ENCODE peak calls at places on chromosomes 6 and 20, in six cellular contexts. X is tibial nerve; T is psoas muscle; U is CD4-positive, alpha-beta memory T cell; P is endodermal cell; G is neural progenitor cell. J is an unnamed sample.

GRCh38 chr6:139872635-139873034 is 498.2 kb upstream of the CITED2 start:
- DNase-seq in X (no peak), T (no peak), U (no peak), P (no peak), G (no peak), J (no peak)

GRCh38 chr6:161246725-161247124 is 27.1 kb downstream of the AGPAT4 start:
- DNase-seq in X (no peak), T (no peak), U (no peak), P (no peak), G (no peak), J (no peak)

GRCh38 chr6:56595490-56596122 is 47.1 kb downstream of the DST start:
- DNase-seq in X (no peak), T (no peak), U (peak), P (peak), G (peak), J (no peak)

GRCh38 chr6:158211273-158212055 is 43.3 kb downstream of the GTF2H5 start:
- DNase-seq in X (no peak), T (no peak), U (no peak), P (no peak), G (no peak), J (no peak)

GRCh38 chr6:2502096-2502997 is 248.4 kb downstream of the MYLK4 start:
- DNase-seq in X (no peak), T (no peak), U (no peak), P (no peak), G (peak), J (no peak)

GRCh38 chr6:145865175-145865574 is 50.6 kb upstream of the FBXO30 start:
- DNase-seq in X (no peak), T (no peak), U (peak), P (no peak), G (peak), J (no peak)

GRCh38 chr6:168678177-168678576 is 237.2 kb downstream of the SMOC2 start:
- DNase-seq in X (no peak), T (no peak), U (no peak), P (no peak), G (no peak), J (no peak)

GRCh38 chr20:1391640-1392442 is 1.0 kb downstream of the FKBP1A start:
- DNase-seq in X (no peak), T (peak), U (peak), P (peak), G (peak), J (no peak)

GRCh38 chr20:62219992-62220665 is at the start of gene HRH3:
- DNase-seq in X (no peak), T (peak), U (peak), P (peak), G (peak), J (no peak)

GRCh38 chr20:43531091-43531443 is 23.6 kb downstream of the L3MBTL1 start:
- DNase-seq in X (no peak), T (no peak), U (no peak), P (no peak), G (no peak), J (no peak)

GRCh38 chr20:21323640-21324039 is 20.5 kb downstream of the XRN2 start:
- DNase-seq in X (no peak), T (no peak), U (no peak), P (no peak), G (no peak), J (no peak)

GRCh38 chr6:961407-961930 is 268.5 kb upstream of the EXOC2 start:
- DNase-seq in X (no peak), T (no peak), U (no peak), P (no peak), G (no peak), J (no peak)

GRCh38 chr20:46520976-46521579 is 7.7 kb upstream of the ZNF334 start:
- DNase-seq in X (no peak), T (no peak), U (peak), P (peak), G (peak), J (peak)

GRCh38 chr6:46491789-46492547 is 719 bp upstream of the RCAN2 start:
- DNase-seq in X (peak), T (peak), U (peak), P (peak), G (peak), J (no peak)

GRCh38 chr6:166588691-166589333 is 2.3 kb upstream of the RAMACL start:
- DNase-seq in X (no peak), T (no peak), U (no peak), P (peak), G (no peak), J (no peak)

GRCh38 chr6:20554326-20554725 is 20.1 kb downstream of the CDKAL1 start:
- DNase-seq in X (no peak), T (no peak), U (no peak), P (no peak), G (no peak), J (no peak)

GRCh38 chr6:72621243-72622093 is at the start of gene KCNQ5:
- DNase-seq in X (no peak), T (peak), U (peak), P (peak), G (peak), J (no peak)

GRCh38 chr6:113560908-113561307 is 296.2 kb upstream of the MARCKS start:
- DNase-seq in X (no peak), T (no peak), U (no peak), P (no peak), G (no peak), J (no peak)

GRCh38 chr6:150322452-150322851 is 46.4 kb upstream of the IYD start:
- DNase-seq in X (no peak), T (peak), U (no peak), P (no peak), G (no peak), J (no peak)

GRCh38 chr20:33291830-33292355 is 8.9 kb downstream of the BPIFB1 start:
- DNase-seq in X (no peak), T (no peak), U (peak), P (peak), G (peak), J (no peak)

GRCh38 chr6:111503660-111504059 is 20.6 kb upstream of the REV3L start:
- DNase-seq in X (no peak), T (no peak), U (no peak), P (no peak), G (no peak), J (no peak)

GRCh38 chr20:50826121-50826520 is 31.3 kb downstream of the BCAS4 start:
- DNase-seq in X (no peak), T (no peak), U (no peak), P (no peak), G (no peak), J (no peak)

GRCh38 chr6:108119212-108120141 is 44.9 kb upstream of the OSTM1 start:
- DNase-seq in X (no peak), T (no peak), U (no peak), P (peak), G (peak), J (no peak)

GRCh38 chr6:80143312-80143960 is 37.0 kb downstream of the BCKDHB start:
- DNase-seq in X (peak), T (no peak), U (no peak), P (no peak), G (no peak), J (peak)

DNA sequence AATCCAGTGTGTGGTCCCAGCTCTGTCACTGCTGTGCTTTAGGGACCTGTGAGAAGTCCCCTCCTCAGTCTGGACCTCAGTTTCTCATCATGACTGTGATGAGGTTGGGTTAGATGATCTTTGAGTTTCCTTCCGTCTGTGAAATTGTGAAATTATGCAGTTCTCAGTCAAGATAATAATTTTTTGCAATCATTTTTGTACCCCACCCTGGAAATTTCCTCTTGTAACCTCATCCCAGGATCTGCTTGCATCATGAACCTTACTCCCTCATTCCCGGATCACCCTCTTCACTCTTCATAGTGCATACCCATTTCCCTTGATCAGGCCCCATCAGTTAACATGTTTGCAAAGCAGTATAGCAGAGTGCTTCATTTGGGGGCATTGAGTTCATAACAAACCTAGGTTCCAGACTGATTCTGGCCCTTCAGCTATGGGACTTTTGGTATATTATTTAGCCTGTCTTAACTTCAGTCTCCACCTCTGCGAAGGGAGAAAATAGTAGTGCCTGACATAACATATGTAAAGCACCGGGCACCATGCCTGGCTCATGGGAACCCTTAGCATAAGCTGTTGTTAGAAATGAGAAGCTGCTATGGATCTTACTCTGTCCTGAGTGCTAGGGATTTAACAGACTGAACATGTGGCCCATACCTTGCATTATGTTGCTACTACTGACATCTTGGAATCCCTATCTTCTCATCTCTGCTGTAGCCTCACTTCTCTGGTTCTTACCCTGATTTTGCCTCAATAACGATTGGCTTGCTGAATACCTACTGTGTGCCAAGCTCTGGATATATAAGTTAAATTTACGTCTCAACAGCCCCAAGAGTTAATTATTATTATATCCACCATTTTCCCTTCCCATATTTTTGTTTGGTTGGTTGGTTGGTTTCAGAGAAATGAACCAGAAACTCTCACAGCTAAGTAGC is 1.4 kb downstream of the ZNF76 start:
- DNase-seq in X (no peak), T (no peak), U (no peak), P (no peak), G (no peak), J (no peak)
- H3K4me3 ChIP-seq in X (no peak), T (peak), U (peak), P (peak), G (peak), J (peak)

GRCh38 chr6:22830463-22830862 is 261.1 kb downstream of the HDGFL1 start:
- DNase-seq in X (no peak), T (no peak), U (no peak), P (no peak), G (no peak), J (no peak)
- H3K4me3 ChIP-seq in X (no peak), T (no peak), U (no peak), P (no peak), G (no peak), J (no peak)

DNA sequence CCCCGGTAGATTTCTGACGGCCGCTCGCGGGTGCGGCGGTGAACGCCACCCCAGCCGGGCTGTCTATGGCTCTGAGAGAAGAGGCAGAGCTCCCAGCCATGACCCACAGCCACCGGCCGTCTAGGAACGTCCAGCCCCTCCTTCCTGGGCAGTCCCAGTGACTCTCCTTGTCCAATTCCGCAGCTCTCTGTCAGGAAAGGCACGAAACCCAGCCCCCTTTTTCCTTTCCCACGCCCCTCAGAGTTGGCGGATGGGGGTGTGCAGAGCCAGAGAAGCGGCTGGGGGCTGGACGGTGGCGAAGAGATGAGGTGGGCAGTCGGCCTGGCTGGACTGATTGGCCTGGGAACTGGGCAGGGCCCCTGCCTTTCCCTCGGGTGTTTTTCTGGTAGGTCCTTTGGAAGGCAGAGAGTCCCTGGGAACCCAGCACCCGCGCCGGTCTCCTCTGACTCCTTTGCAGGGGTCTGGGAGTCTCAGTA is 1.5 kb downstream of the EBF4 start:
- DNase-seq in X (no peak), T (no peak), U (no peak), P (no peak), G (peak), J (no peak)
- H3K4me3 ChIP-seq in X (no peak), T (peak), U (no peak), P (no peak), G (peak), J (peak)

GRCh38 chr6:132132420-132132819 is 181.2 kb upstream of the CCN2 start:
- DNase-seq in X (no peak), T (no peak), U (no peak), P (no peak), G (peak), J (no peak)

GRCh38 chr6:132131777-132132176 is 180.6 kb upstream of the CCN2 start:
- DNase-seq in X (no peak), T (peak), U (no peak), P (peak), G (peak), J (no peak)

GRCh38 chr6:132132911-132133639 is 181.9 kb upstream of the CCN2 start:
- DNase-seq in X (no peak), T (no peak), U (no peak), P (no peak), G (no peak), J (no peak)

GRCh38 chr6:132130530-132131298 is 179.5 kb upstream of the CCN2 start:
- DNase-seq in X (no peak), T (peak), U (no peak), P (no peak), G (no peak), J (no peak)

DNA sequence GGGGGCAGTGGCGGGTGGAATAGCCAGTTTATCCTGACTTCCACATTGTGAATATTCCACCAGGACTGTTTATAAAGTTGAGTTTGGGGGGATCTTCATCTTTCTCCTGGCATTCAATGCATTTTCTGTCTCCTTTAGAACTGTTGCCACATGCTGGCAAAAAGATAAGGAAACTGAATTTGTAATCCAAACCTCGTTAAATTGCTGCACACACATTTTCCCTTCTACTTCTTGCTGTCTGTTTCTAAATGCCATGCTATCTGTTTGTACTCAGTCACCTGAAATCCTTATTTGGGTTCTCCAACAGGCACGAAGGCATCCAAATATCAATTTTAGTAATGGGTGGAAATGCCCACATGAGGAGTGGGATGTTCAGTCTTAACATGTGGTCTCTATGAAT is 180.2 kb upstream of the CCN2 start:
- DNase-seq in X (no peak), T (no peak), U (no peak), P (no peak), G (no peak), J (no peak)
- H3K4me3 ChIP-seq in X (no peak), T (no peak), U (no peak), P (no peak), G (no peak), J (no peak)

GRCh38 chr20:64233725-64234124 is 21.8 kb upstream of the PCMTD2 start:
- DNase-seq in X (no peak), T (peak), U (no peak), P (no peak), G (no peak), J (no peak)

GRCh38 chr20:64229537-64230061 is 25.9 kb upstream of the PCMTD2 start:
- DNase-seq in X (no peak), T (no peak), U (no peak), P (no peak), G (no peak), J (no peak)

GRCh38 chr20:64232794-64233193 is 22.8 kb upstream of the PCMTD2 start:
- DNase-seq in X (no peak), T (peak), U (no peak), P (no peak), G (no peak), J (no peak)

GRCh38 chr20:64230461-64231145 is 24.9 kb upstream of the PCMTD2 start:
- DNase-seq in X (no peak), T (peak), U (no peak), P (no peak), G (no peak), J (no peak)

GRCh38 chr20:64231621-64232550 is 23.7 kb upstream of the PCMTD2 start:
- DNase-seq in X (no peak), T (peak), U (no peak), P (no peak), G (no peak), J (no peak)
- H3K4me3 ChIP-seq in X (no peak), T (no peak), U (no peak), P (no peak), G (no peak), J (no peak)

GRCh38 chr6:98944598-98945011 is 3.1 kb downstream of the FBXL4 start:
- DNase-seq in X (no peak), T (no peak), U (no peak), P (no peak), G (no peak), J (no peak)
- H3K4me3 ChIP-seq in X (no peak), T (no peak), U (no peak), P (no peak), G (no peak), J (no peak)